ENCODE peak calls at places on chromosomes 6 and 20, in ten cellular contexts. O, Q, Y, D, K, S, N, C, J and X are unnamed samples.

GRCh38 chr6:91434135-91434534 is 847.3 kb upstream of the MAP3K7 start:
- DNase-seq in O (no peak), Q (no peak), Y (no peak), D (no peak), K (no peak), S (no peak), N (no peak), C (no peak), J (no peak), X (no peak)

GRCh38 chr20:48656661-48657211 is 171.1 kb downstream of the PREX1 start:
- DNase-seq in O (no peak), Q (no peak), Y (no peak), D (no peak), K (no peak), S (no peak), N (no peak), C (no peak), J (no peak), X (no peak)

GRCh38 chr20:45269754-45270270 is 15.4 kb upstream of the SLPI start:
- DNase-seq in O (no peak), Q (no peak), Y (no peak), D (no peak), K (no peak), S (no peak), N (no peak), C (no peak), J (no peak), X (no peak)

GRCh38 chr6:6221829-6222535 is 98.5 kb downstream of the F13A1 start:
- DNase-seq in O (no peak), Q (no peak), Y (no peak), D (no peak), K (no peak), S (peak), N (peak), C (no peak), J (no peak), X (no peak)

GRCh38 chr6:130520235-130520634 is 154.4 kb downstream of the TMEM200A start:
- DNase-seq in O (no peak), Q (no peak), Y (no peak), D (no peak), K (no peak), S (no peak), N (peak), C (no peak), J (no peak), X (no peak)

GRCh38 chr20:24910461-24910860 is 38.6 kb upstream of the CST7 start:
- DNase-seq in O (no peak), Q (no peak), Y (no peak), D (no peak), K (no peak), S (no peak), N (no peak), C (no peak), J (no peak), X (no peak)

GRCh38 chr6:39076993-39077535 is 28.5 kb downstream of the GLP1R start:
- DNase-seq in O (no peak), Q (no peak), Y (no peak), D (no peak), K (no peak), S (no peak), N (no peak), C (no peak), J (no peak), X (no peak)

GRCh38 chr6:6699741-6700367 is 111.3 kb downstream of the LY86 start:
- DNase-seq in O (peak), Q (peak), Y (no peak), D (no peak), K (peak), S (no peak), N (peak), C (peak), J (no peak), X (peak)

GRCh38 chr20:32980131-32980941 is 23.9 kb downstream of the SUN5 start:
- DNase-seq in O (no peak), Q (no peak), Y (no peak), D (no peak), K (no peak), S (no peak), N (no peak), C (no peak), J (no peak), X (no peak)

GRCh38 chr20:33883164-33883563 is 72.0 kb downstream of the CHMP4B start:
- DNase-seq in O (no peak), Q (no peak), Y (no peak), D (no peak), K (no peak), S (peak), N (no peak), C (no peak), J (no peak), X (no peak)

GRCh38 chr20:50242863-50243609 is 52.4 kb downstream of the CEBPB start:
- DNase-seq in O (no peak), Q (peak), Y (no peak), D (no peak), K (no peak), S (no peak), N (peak), C (no peak), J (no peak), X (no peak)

GRCh38 chr6:5202206-5202605 is 58.5 kb downstream of the LYRM4 start:
- DNase-seq in O (no peak), Q (no peak), Y (no peak), D (no peak), K (no peak), S (no peak), N (peak), C (no peak), J (no peak), X (no peak)

GRCh38 chr6:157265630-157266029 is 57.7 kb downstream of the TMEM242 start:
- DNase-seq in O (no peak), Q (no peak), Y (no peak), D (no peak), K (no peak), S (no peak), N (no peak), C (no peak), J (no peak), X (no peak)

GRCh38 chr6:20319520-20320357 is 81.9 kb upstream of the E2F3 start:
- DNase-seq in O (no peak), Q (no peak), Y (no peak), D (peak), K (no peak), S (peak), N (no peak), C (no peak), J (peak), X (peak)

GRCh38 chr6:26743157-26743821 is 83.7 kb upstream of the ZNF322 start:
- DNase-seq in O (peak), Q (peak), Y (peak), D (no peak), K (no peak), S (no peak), N (peak), C (no peak), J (no peak), X (no peak)

DNA sequence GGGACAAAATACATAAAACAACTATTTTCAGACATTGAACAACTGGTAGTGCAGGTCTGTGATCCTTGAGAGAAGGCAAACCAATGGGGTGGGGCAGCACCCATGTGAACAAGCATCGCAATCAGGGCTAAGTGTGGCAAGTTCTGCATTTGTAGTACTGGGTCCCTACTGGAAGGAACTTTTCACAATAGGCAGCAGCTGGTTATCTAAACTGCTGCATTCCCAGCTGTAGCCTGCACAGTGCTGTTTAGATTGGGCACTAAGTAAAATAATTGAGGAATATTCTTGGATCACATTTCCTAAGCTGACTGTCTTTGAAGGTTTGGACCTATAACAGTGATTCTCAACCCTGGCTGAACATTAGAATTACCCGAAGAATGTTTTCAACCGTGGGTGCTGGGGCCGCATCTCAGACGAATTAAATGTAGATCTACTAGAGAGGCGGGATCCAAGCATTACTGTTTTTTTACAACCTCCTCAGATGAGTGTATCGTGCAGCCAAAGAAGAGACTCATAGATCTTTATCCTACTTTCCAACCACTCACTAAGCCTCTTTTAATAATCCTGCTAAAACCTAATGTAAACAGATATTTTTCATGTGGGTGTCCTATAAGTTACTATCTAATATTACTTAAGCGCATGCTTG is 12.4 kb upstream of the MAP3K4 start:
- DNase-seq in O (no peak), Q (no peak), Y (no peak), D (no peak), K (no peak), S (no peak), N (peak), C (no peak), J (no peak), X (no peak)
- TF ChIP-seq CTCF in O (peak), Q (no peak), Y (no peak), D (no peak), K (no peak), S (no peak), N (no peak), C (no peak), J (no peak), X (no peak)

DNA sequence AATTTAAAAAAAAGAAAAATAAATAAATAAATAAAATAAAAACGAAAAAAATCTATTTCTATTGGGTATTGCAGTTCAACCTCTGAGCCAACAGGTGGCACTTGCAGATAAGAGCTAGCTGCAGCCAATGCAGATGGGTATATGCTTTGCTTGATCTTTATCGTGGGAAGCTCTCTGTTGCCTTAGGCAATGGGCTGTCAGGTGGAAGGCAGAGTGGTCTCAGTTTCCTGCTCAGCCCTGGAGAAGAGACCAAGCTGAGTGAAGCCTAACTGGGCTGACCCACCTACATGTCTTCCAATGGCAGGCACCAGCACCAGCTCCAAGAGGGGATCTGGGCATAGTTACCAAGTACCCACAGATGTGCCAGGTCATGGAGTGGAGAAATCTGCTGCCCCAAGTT is 95.0 kb downstream of the AK9 start:
- DNase-seq in O (no peak), Q (peak), Y (no peak), D (no peak), K (no peak), S (no peak), N (peak), C (no peak), J (no peak), X (no peak)
- TF ChIP-seq CTCF in O (peak), Q (no peak), Y (peak), D (peak), K (no peak), S (no peak), N (peak), C (no peak), J (peak), X (no peak)

DNA sequence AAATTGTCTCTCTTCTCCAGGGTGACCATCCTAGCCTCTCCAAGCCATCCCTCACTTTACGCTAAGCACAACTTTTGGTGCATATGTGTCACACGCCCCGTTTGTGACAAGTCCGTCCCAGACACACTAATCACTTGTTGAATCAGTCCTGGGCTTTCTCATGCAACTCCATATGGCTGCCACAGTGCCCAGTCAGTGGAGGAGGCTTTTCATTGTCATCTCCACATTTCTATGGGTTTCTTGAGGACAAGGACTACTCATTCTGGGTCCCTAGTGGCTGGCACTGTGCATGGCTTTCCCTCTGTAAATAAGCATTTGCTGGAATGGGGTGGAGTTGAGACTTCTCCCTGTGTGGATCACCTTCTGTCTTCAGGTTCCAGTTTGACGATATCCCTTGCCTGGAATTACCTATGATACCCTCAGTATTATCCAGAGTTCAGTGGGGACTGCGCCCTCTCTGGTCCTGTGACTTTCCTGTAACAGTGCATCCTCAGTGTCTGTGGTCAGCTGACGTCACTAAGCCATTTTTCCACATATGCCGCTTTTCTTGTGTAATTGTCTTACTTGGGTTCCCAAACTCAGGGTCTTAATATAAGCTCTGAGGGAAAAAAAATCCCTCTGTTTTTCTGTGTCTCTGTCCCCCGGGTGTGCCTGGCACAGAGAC is 59.8 kb upstream of the MYL9 start:
- DNase-seq in O (no peak), Q (no peak), Y (no peak), D (no peak), K (no peak), S (no peak), N (no peak), C (no peak), J (no peak), X (no peak)
- TF ChIP-seq CTCF in O (no peak), Q (no peak), Y (no peak), D (no peak), K (no peak), S (no peak), N (peak), C (no peak), J (no peak), X (no peak)

DNA sequence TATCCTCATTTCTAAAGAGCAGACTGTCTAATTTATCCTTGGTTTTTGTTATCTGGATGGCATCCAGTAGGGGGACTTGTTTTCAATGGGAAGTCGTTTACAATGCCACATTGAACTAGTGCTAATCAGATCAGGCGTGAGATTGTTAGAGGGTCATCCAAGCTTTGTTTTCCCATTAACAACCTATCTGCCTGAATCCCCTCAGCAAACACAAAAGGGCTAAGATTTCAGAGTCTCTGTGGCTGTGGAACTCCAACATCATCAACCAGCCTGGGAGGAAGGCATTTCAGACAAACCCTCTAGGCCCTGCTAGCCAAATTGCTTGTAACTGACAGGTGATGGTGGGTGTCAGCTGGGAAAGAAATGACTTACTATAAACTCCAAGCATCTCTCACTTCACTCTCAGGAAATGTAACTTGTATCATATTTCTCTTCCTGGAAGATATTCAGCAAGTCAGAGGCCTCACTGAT is 47.7 kb downstream of the COL19A1 start:
- DNase-seq in O (no peak), Q (no peak), Y (no peak), D (no peak), K (no peak), S (no peak), N (no peak), C (no peak), J (no peak), X (no peak)
- TF ChIP-seq CTCF in O (no peak), Q (no peak), Y (peak), D (no peak), K (no peak), S (no peak), N (no peak), C (no peak), J (no peak), X (no peak)

GRCh38 chr6:145652572-145652971 is 82.7 kb downstream of the EPM2A start:
- DNase-seq in O (no peak), Q (no peak), Y (no peak), D (no peak), K (no peak), S (no peak), N (no peak), C (no peak), J (no peak), X (no peak)
- TF ChIP-seq CTCF in O (no peak), Q (no peak), Y (no peak), D (no peak), K (no peak), S (no peak), N (no peak), C (no peak), J (no peak), X (no peak)

DNA sequence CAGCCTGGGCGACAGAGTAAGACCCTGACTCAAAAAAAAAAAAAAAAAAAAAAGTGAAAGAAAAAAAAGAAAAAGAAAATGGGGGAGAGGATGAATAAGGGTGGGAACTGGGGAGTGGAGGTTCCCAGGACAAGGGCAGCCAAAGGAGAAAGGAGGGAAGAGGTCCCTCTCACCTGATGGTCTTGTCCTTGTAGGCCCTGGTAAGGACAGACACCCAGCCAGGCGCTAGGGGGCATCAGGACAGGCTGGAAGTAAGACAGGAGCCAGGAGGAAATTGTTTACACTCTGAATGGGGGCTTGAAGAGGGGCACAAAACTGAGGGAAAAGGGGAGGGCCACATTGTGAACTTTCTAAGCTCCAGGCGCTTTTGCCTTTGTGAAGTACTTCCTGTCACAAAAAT is 2.3 kb upstream of the ALDH5A1 start:
- DNase-seq in O (no peak), Q (no peak), Y (no peak), D (no peak), K (no peak), S (peak), N (peak), C (no peak), J (no peak), X (no peak)
- TF ChIP-seq CTCF in O (peak), Q (no peak), Y (peak), D (no peak), K (no peak), S (no peak), N (peak), C (no peak), J (no peak), X (peak)

GRCh38 chr6:128422200-128422599 is 98.2 kb downstream of the PTPRK start:
- DNase-seq in O (no peak), Q (no peak), Y (no peak), D (no peak), K (no peak), S (no peak), N (no peak), C (no peak), J (no peak), X (no peak)

GRCh38 chr6:128425855-128426254 is 94.5 kb downstream of the PTPRK start:
- DNase-seq in O (no peak), Q (no peak), Y (no peak), D (no peak), K (no peak), S (no peak), N (no peak), C (no peak), J (no peak), X (no peak)

GRCh38 chr6:128421788-128422187 is 98.6 kb downstream of the PTPRK start:
- DNase-seq in O (no peak), Q (no peak), Y (no peak), D (no peak), K (no peak), S (no peak), N (peak), C (no peak), J (no peak), X (no peak)

GRCh38 chr6:128427139-128427538 is 93.3 kb downstream of the PTPRK start:
- DNase-seq in O (no peak), Q (no peak), Y (no peak), D (no peak), K (no peak), S (no peak), N (no peak), C (no peak), J (no peak), X (no peak)

DNA sequence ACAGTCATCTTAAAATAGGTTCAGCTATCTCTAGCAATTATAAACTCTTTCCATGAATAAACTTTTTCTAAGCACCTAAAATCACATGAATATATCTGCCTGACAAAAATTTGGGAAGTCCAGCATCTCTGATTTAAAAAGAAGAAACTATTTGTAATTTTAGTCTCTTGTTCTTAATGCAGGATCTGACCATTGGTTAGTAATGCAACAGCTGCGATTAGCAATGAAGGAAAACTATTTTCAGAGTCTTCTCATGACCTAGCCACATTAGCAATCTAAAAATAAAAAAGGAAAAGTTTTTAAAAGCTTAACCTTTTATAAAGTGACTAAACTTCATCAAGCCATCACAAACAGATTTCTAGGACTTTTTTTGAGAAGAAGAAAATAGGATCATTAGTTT is 97.5 kb downstream of the PTPRK start:
- DNase-seq in O (no peak), Q (no peak), Y (no peak), D (no peak), K (no peak), S (no peak), N (no peak), C (no peak), J (no peak), X (no peak)
- TF ChIP-seq CTCF in O (no peak), Q (no peak), Y (no peak), D (no peak), K (no peak), S (no peak), N (no peak), C (no peak), J (no peak), X (no peak)

DNA sequence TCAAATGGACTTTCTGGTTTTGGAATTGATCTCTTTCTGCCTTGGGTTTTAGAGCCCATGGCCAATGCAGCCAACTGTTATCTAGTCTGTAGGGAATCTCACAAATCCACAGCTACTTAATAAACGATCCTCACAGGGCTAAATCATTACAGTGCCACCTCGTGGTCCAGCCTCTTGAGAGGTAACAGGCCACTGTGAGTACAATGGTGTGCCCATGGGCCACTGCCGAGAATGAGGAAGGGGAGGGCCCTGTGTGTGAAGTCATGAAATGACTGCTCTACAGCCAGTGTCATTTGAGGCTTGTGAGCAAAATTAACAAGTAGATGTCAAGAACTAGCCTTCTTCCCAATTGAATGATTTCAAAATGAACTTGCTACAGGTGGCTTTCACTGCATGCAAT is 54.3 kb upstream of the GMPR start:
- DNase-seq in O (no peak), Q (peak), Y (no peak), D (peak), K (no peak), S (peak), N (peak), C (no peak), J (no peak), X (no peak)
- TF ChIP-seq CTCF in O (no peak), Q (no peak), Y (no peak), D (no peak), K (no peak), S (no peak), N (peak), C (no peak), J (no peak), X (peak)

GRCh38 chr20:1894951-1895673 is at the start of gene SIRPA:
- DNase-seq in O (no peak), Q (peak), Y (no peak), D (no peak), K (peak), S (peak), N (peak), C (no peak), J (no peak), X (peak)

GRCh38 chr20:1892122-1892385 is 3.2 kb upstream of the SIRPA start:
- DNase-seq in O (no peak), Q (no peak), Y (no peak), D (no peak), K (no peak), S (no peak), N (no peak), C (no peak), J (no peak), X (no peak)

GRCh38 chr20:1894471-1894950 is 696 bp upstream of the SIRPA start:
- DNase-seq in O (peak), Q (peak), Y (peak), D (no peak), K (no peak), S (peak), N (peak), C (no peak), J (no peak), X (peak)

GRCh38 chr20:1895674-1896496 is 678 bp downstream of the SIRPA start:
- DNase-seq in O (no peak), Q (peak), Y (no peak), D (no peak), K (peak), S (peak), N (peak), C (no peak), J (no peak), X (no peak)

GRCh38 chr20:1893721-1894470 is 1.3 kb upstream of the SIRPA start:
- DNase-seq in O (no peak), Q (no peak), Y (no peak), D (no peak), K (peak), S (no peak), N (no peak), C (no peak), J (no peak), X (peak)
- TF ChIP-seq CTCF in O (no peak), Q (no peak), Y (no peak), D (no peak), K (no peak), S (no peak), N (no peak), C (no peak), J (no peak), X (no peak)